ENCODE peak calls at places on chromosome 4, in six cellular contexts. L is RCC 7860, Q is T-helper 1 cell, G is GM12891, H is GM04504, F is AML-193. A is an unnamed sample.

GRCh38 chr4:95549246-95550138 is 719 bp upstream of the UNC5C start:
- DNase-seq in L (no peak), Q (no peak), G (peak), H (no peak), F (no peak), A (no peak)

GRCh38 chr4:123350191-123350544 is 46.4 kb upstream of the SPRY1 start:
- DNase-seq in L (no peak), Q (no peak), G (no peak), H (no peak), F (no peak), A (no peak)

GRCh38 chr4:150255610-150256580 is 177.7 kb downstream of the DCLK2 start:
- DNase-seq in L (no peak), Q (no peak), G (no peak), H (no peak), F (no peak), A (no peak)

GRCh38 chr4:186848437-186848836 is 124.8 kb upstream of the FAT1 start:
- DNase-seq in L (no peak), Q (no peak), G (no peak), H (no peak), F (no peak), A (no peak)

GRCh38 chr4:84916233-84916632 is 50.3 kb downstream of the WDFY3 start:
- DNase-seq in L (no peak), Q (no peak), G (no peak), H (no peak), F (no peak), A (no peak)

GRCh38 chr4:4479366-4479765 is 62.5 kb downstream of the STX18 start:
- DNase-seq in L (no peak), Q (no peak), G (no peak), H (no peak), F (no peak), A (no peak)

GRCh38 chr4:142474398-142475087 is 371.6 kb downstream of the INPP4B start:
- DNase-seq in L (no peak), Q (no peak), G (no peak), H (no peak), F (no peak), A (no peak)

GRCh38 chr4:108166441-108167315 is 2.1 kb downstream of the LEF1 start:
- DNase-seq in L (no peak), Q (peak), G (no peak), H (no peak), F (no peak), A (no peak)

GRCh38 chr4:152997771-152998487 is 61.8 kb downstream of the FHDC1 start:
- DNase-seq in L (peak), Q (no peak), G (no peak), H (no peak), F (no peak), A (no peak)

GRCh38 chr4:87934157-87934704 is 41.3 kb upstream of the SPP1 start:
- DNase-seq in L (no peak), Q (no peak), G (no peak), H (no peak), F (no peak), A (no peak)

GRCh38 chr4:148426643-148427042 is 15.6 kb downstream of the NR3C2 start:
- DNase-seq in L (no peak), Q (no peak), G (no peak), H (no peak), F (no peak), A (no peak)

GRCh38 chr4:26410385-26411293 is 79.6 kb downstream of the CCKAR start:
- DNase-seq in L (peak), Q (no peak), G (no peak), H (peak), F (peak), A (no peak)

GRCh38 chr4:982291-982690 is 4.6 kb upstream of the IDUA start:
- DNase-seq in L (no peak), Q (no peak), G (no peak), H (no peak), F (no peak), A (no peak)

GRCh38 chr4:151228196-151229119 is 48.5 kb upstream of the PRSS48 start:
- DNase-seq in L (no peak), Q (no peak), G (no peak), H (no peak), F (no peak), A (no peak)

GRCh38 chr4:71498002-71498401 is 159.2 kb downstream of the SLC4A4 start:
- DNase-seq in L (no peak), Q (no peak), G (no peak), H (peak), F (no peak), A (no peak)

GRCh38 chr4:1512738-1513660 is 106.8 kb upstream of the NKX1-1 start:
- DNase-seq in L (no peak), Q (no peak), G (no peak), H (no peak), F (no peak), A (no peak)

GRCh38 chr4:604131-604530 is 21.2 kb upstream of the PDE6B start:
- DNase-seq in L (no peak), Q (no peak), G (no peak), H (no peak), F (no peak), A (no peak)

GRCh38 chr4:139523076-139523475 is 32.9 kb downstream of the SETD7 start:
- DNase-seq in L (no peak), Q (no peak), G (no peak), H (no peak), F (no peak), A (no peak)

GRCh38 chr4:113691676-113692075 is 69.9 kb downstream of the CAMK2D start:
- DNase-seq in L (no peak), Q (no peak), G (no peak), H (no peak), F (no peak), A (no peak)

GRCh38 chr4:2793920-2794706 is 1.2 kb downstream of the SH3BP2 start:
- DNase-seq in L (peak), Q (peak), G (no peak), H (no peak), F (peak), A (no peak)

GRCh38 chr4:42267724-42268123 is 115.3 kb upstream of the BEND4 start:
- DNase-seq in L (no peak), Q (no peak), G (no peak), H (no peak), F (no peak), A (no peak)

GRCh38 chr4:123244233-123244632 is 152.4 kb upstream of the SPRY1 start:
- DNase-seq in L (no peak), Q (no peak), G (no peak), H (no peak), F (no peak), A (no peak)

GRCh38 chr4:36165256-36166005 is 78.9 kb downstream of the ARAP2 start:
- DNase-seq in L (no peak), Q (no peak), G (no peak), H (no peak), F (no peak), A (no peak)

GRCh38 chr4:764405-765169 is 59.0 kb downstream of the PCGF3 start:
- DNase-seq in L (no peak), Q (no peak), G (no peak), H (no peak), F (no peak), A (no peak)

GRCh38 chr4:152778656-152779512 is 646 bp downstream of the TIGD4 start:
- DNase-seq in L (peak), Q (no peak), G (peak), H (no peak), F (no peak), A (no peak)

GRCh38 chr4:125444166-125444565 is 129.4 kb downstream of the FAT4 start:
- DNase-seq in L (no peak), Q (no peak), G (no peak), H (no peak), F (no peak), A (no peak)

GRCh38 chr4:2049811-2050210 is 9.3 kb upstream of the NAT8L start:
- DNase-seq in L (no peak), Q (no peak), G (no peak), H (no peak), F (no peak), A (no peak)

GRCh38 chr4:1208970-1209704 is 36.8 kb upstream of the SPON2 start:
- DNase-seq in L (no peak), Q (no peak), G (no peak), H (no peak), F (no peak), A (no peak)

GRCh38 chr4:40557741-40558140 is 71.9 kb downstream of the RBM47 start:
- DNase-seq in L (no peak), Q (no peak), G (no peak), H (no peak), F (peak), A (no peak)

A was measured in NCI-H1048.